ENCODE peak calls at places on chromosome 17, in eight cellular contexts. F is H9, N is GM23338, I is GM23248, A is neural progenitor cell, M is GM12878, O is fibroblast of lung, E is IMR-90. D is an unnamed sample. For H4K20me1, the result is how much of the 10 kb centered on the place peaks cover.

GRCh38 chr17:43655702-43656275 is 5.9 kb downstream of the MEOX1 start:
- DNase-seq in F (no peak), N (no peak), I (no peak), A (no peak), M (no peak), O (peak), E (no peak), D (no peak)

GRCh38 chr17:21177854-21178600 is 35.9 kb downstream of the TMEM11 start:
- DNase-seq in F (peak), N (no peak), I (no peak), A (no peak), M (no peak), O (no peak), E (no peak), D (no peak)

GRCh38 chr17:35315283-35315682 is 58.1 kb downstream of the SLFN11 start:
- DNase-seq in F (no peak), N (no peak), I (peak), A (no peak), M (no peak), O (peak), E (peak), D (no peak)

GRCh38 chr17:39939031-39939430 is 11.5 kb downstream of the LRRC3C start:
- DNase-seq in F (no peak), N (no peak), I (peak), A (no peak), M (no peak), O (no peak), E (no peak), D (no peak)

GRCh38 chr17:75152971-75153853 is 1.1 kb downstream of the JPT1 start:
- DNase-seq in F (peak), N (peak), I (peak), A (peak), M (no peak), O (peak), E (peak), D (peak)

GRCh38 chr17:73710095-73710592 is 65.9 kb upstream of the SDK2 start:
- DNase-seq in F (peak), N (peak), I (peak), A (peak), M (peak), O (peak), E (peak), D (peak)

GRCh38 chr17:5950871-5951270 is 119.3 kb upstream of the WSCD1 start:
- DNase-seq in F (no peak), N (no peak), I (no peak), A (peak), M (no peak), O (no peak), E (no peak), D (no peak)

GRCh38 chr17:83145358-83145738 is 65.9 kb downstream of the METRNL start:
- DNase-seq in F (no peak), N (no peak), I (no peak), A (peak), M (no peak), O (no peak), E (no peak), D (no peak)

GRCh38 chr17:28760987-28761562 is 17.3 kb downstream of the TRAF4 start:
- DNase-seq in F (peak), N (peak), I (peak), A (peak), M (no peak), O (peak), E (peak), D (no peak)

GRCh38 chr17:81414751-81415516 is 19.7 kb downstream of the BAHCC1 start:
- DNase-seq in F (no peak), N (no peak), I (no peak), A (no peak), M (no peak), O (no peak), E (no peak), D (no peak)

GRCh38 chr17:82103588-82104451 is 5.8 kb upstream of the FASN start:
- DNase-seq in F (peak), N (peak), I (peak), A (peak), M (no peak), O (peak), E (no peak), D (peak)

GRCh38 chr17:29825604-29826003 is 104.4 kb downstream of the SSH2 start:
- DNase-seq in F (no peak), N (no peak), I (no peak), A (no peak), M (no peak), O (no peak), E (no peak), D (no peak)
- H4K20me1 ChIP-seq in F (under half), N (under half), I (under half), A (under half), M (under half), O (under half), E (under half), D (under half)

DNA sequence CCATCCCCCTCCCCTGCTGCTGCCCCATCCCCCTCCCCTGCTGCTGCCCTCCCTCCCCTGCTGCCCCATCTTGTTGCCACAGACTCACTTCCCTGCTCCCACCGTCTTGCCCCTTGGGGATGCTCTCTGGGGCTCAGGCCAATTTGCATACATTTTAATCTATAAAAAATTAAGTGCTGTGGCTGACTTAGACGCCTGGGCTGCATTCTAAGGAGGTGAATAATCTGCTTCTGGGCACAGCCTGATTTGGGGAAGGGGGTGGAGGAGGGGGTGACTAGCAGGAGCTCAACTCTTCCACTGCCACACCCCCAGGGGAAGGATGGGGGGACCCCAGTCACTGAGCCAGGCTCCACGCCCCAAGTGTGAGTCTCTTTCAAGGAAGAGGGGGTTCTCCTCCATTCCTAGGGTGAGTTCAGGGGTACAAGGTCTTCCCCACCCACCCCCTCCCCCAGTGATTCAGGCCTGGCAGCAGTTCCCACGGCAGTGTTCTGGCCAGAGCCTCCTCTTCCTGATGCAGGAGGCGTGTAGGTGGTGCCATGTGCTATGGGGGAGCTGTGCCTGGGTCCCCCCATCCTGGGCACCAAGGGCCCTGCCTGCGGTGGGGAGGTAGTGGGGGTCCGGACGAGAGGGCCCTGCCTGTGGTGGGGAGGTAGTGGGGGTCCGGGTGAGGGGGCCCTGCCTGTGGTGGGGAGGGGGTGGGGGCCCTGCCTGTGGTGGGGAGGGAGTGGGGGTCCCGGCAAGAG is 5.0 kb downstream of the DPH1 start:
- DNase-seq in F (no peak), N (no peak), I (peak), A (no peak), M (no peak), O (peak), E (peak), D (no peak)
- H4K20me1 ChIP-seq in F (under half), N (under half), I (under half), A (under half), M (under half), O (under half), E (under half), D (under half)

GRCh38 chr17:31002047-31002446 is 31.2 kb downstream of the RNF135 start:
- DNase-seq in F (no peak), N (no peak), I (no peak), A (no peak), M (no peak), O (no peak), E (no peak), D (no peak)
- H4K20me1 ChIP-seq in F (under half), N (under half), I (under half), A (under half), M (under half), O (under half), E (under half), D (under half)

GRCh38 chr17:57329380-57330214 is 73.3 kb downstream of the MSI2 start:
- DNase-seq in F (no peak), N (no peak), I (no peak), A (no peak), M (no peak), O (peak), E (peak), D (no peak)

GRCh38 chr17:57332501-57332900 is 76.2 kb downstream of the MSI2 start:
- DNase-seq in F (no peak), N (peak), I (no peak), A (no peak), M (no peak), O (no peak), E (no peak), D (no peak)

GRCh38 chr17:57328109-57328882 is 72.0 kb downstream of the MSI2 start:
- DNase-seq in F (no peak), N (no peak), I (no peak), A (no peak), M (no peak), O (no peak), E (peak), D (no peak)

GRCh38 chr17:57330587-57330986 is 74.3 kb downstream of the MSI2 start:
- DNase-seq in F (no peak), N (no peak), I (no peak), A (no peak), M (no peak), O (no peak), E (no peak), D (no peak)

DNA sequence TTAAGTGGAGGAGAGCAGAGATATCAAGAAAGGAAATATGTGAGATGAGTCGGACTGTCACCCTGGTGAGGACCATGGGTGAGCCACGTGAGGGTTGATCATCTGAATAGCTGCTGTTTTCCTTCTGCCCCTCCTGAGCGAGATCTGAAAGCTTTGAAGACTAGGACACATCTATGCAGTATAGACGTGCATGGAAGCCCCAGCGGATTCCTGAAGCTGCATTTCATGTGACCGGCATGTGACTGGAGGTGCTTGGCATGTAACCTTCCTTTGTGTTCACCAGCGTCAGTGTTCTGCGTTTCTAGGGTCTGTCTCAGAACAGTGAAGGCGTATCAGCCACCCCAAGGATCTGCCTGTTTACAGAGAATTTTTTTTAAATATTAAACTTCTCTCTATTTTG is 75.1 kb downstream of the MSI2 start:
- DNase-seq in F (no peak), N (no peak), I (no peak), A (no peak), M (no peak), O (no peak), E (no peak), D (no peak)
- H4K20me1 ChIP-seq in F (under half), N (under half), I (under half), A (half or more), M (under half), O (under half), E (under half), D (under half)

GRCh38 chr17:64118452-64118979 is 11.4 kb downstream of the ERN1 start:
- DNase-seq in F (peak), N (no peak), I (peak), A (no peak), M (no peak), O (peak), E (no peak), D (no peak)
- H4K20me1 ChIP-seq in F (under half), N (under half), I (under half), A (under half), M (under half), O (under half), E (under half), D (under half)